ENCODE peak calls at places on chromosomes 13 and 19, in eight cellular contexts. U is esophagus squamous epithelium, I is bronchial epithelial cell, C is right atrium auricular region, F is foreskin fibroblast, Y is Calu3, X is mesothelial cell of epicardium, G is AG04450. L is an unnamed sample.

GRCh38 chr13:69970521-69970920 is 137.1 kb upstream of the ATXN8OS start:
- DNase-seq in U (no peak), I (peak; percentile 50), C (no peak), F (no peak), Y (no peak), X (no peak), G (no peak), L (no peak)

GRCh38 chr19:11538232-11539036 is at the start of gene CNN1:
- DNase-seq in U (no peak), I (no peak), C (peak; percentile 89), F (peak; percentile 73), Y (no peak), X (peak; percentile 50), G (peak; percentile 74), L (no peak)

GRCh38 chr13:75485286-75486062 is 3.5 kb upstream of the TBC1D4 start:
- DNase-seq in U (no peak), I (peak; percentile 40), C (no peak), F (peak; percentile 56), Y (no peak), X (no peak), G (no peak), L (no peak)

GRCh38 chr13:52968074-52968700 is 60.4 kb upstream of the OLFM4 start:
- DNase-seq in U (no peak), I (peak; percentile 63), C (peak; percentile 75), F (peak; percentile 33), Y (peak; percentile 83), X (peak; percentile 60), G (peak; percentile 3), L (peak; percentile 78)

GRCh38 chr19:5052945-5053485 is 84.1 kb downstream of the KDM4B start:
- DNase-seq in U (no peak), I (no peak), C (no peak), F (no peak), Y (no peak), X (no peak), G (no peak), L (no peak)

GRCh38 chr13:96090240-96091101 is 564 bp downstream of the HS6ST3 start:
- DNase-seq in U (no peak), I (no peak), C (no peak), F (peak; percentile 47), Y (no peak), X (no peak), G (no peak), L (no peak)

GRCh38 chr19:2722541-2723344 is 1.6 kb upstream of the DIRAS1 start:
- DNase-seq in U (no peak), I (peak; percentile 15), C (peak; percentile 70), F (peak; percentile 92), Y (peak; percentile 24), X (no peak), G (no peak), L (peak; percentile 90)

GRCh38 chr19:42140125-42140754 is 8.0 kb upstream of the POU2F2 start:
- DNase-seq in U (no peak), I (peak; percentile 42), C (no peak), F (peak; percentile 86), Y (no peak), X (peak; percentile 69), G (no peak), L (no peak)

GRCh38 chr13:114264886-114265611 is 16.4 kb upstream of the UPF3A start:
- DNase-seq in U (no peak), I (no peak), C (no peak), F (peak; percentile 90), Y (no peak), X (no peak), G (no peak), L (no peak)

GRCh38 chr19:52190679-52191293 is 934 bp downstream of the PPP2R1A start:
- DNase-seq in U (no peak), I (peak; percentile 12), C (peak; percentile 62), F (peak; percentile 55), Y (peak; percentile 26), X (no peak), G (no peak), L (no peak)

GRCh38 chr13:46588019-46588418 is 35.0 kb downstream of the LRCH1 start:
- DNase-seq in U (no peak), I (no peak), C (no peak), F (no peak), Y (no peak), X (no peak), G (no peak), L (no peak)

GRCh38 chr19:3868770-3869456 is at the start of gene ZFR2:
- DNase-seq in U (no peak), I (no peak), C (no peak), F (no peak), Y (no peak), X (no peak), G (no peak), L (no peak)

GRCh38 chr13:113950451-113951245 is 23.2 kb downstream of the C13orf46 start:
- DNase-seq in U (no peak), I (no peak), C (no peak), F (no peak), Y (no peak), X (no peak), G (no peak), L (no peak)

GRCh38 chr13:42478531-42479156 is 95.3 kb upstream of the TNFSF11 start:
- DNase-seq in U (no peak), I (peak; percentile 44), C (no peak), F (peak; percentile 26), Y (no peak), X (no peak), G (no peak), L (no peak)

GRCh38 chr13:21638319-21639282 is 32.3 kb upstream of the FGF9 start:
- DNase-seq in U (no peak), I (peak; percentile 90), C (no peak), F (peak; percentile 49), Y (peak; percentile 27), X (no peak), G (no peak), L (no peak)

GRCh38 chr19:6343462-6343861 is 10.1 kb upstream of the ACER1 start:
- DNase-seq in U (no peak), I (no peak), C (no peak), F (no peak), Y (no peak), X (no peak), G (no peak), L (no peak)

GRCh38 chr19:43570174-43570791 is 5.0 kb downstream of the XRCC1 start:
- DNase-seq in U (no peak), I (peak; percentile 80), C (no peak), F (no peak), Y (no peak), X (no peak), G (no peak), L (no peak)

GRCh38 chr19:30459859-30460258 is 87.7 kb downstream of the ZNF536 start:
- DNase-seq in U (no peak), I (no peak), C (no peak), F (no peak), Y (no peak), X (no peak), G (no peak), L (no peak)

GRCh38 chr19:30467239-30467638 is 95.1 kb downstream of the ZNF536 start:
- DNase-seq in U (no peak), I (no peak), C (no peak), F (no peak), Y (no peak), X (no peak), G (no peak), L (no peak)

DNA sequence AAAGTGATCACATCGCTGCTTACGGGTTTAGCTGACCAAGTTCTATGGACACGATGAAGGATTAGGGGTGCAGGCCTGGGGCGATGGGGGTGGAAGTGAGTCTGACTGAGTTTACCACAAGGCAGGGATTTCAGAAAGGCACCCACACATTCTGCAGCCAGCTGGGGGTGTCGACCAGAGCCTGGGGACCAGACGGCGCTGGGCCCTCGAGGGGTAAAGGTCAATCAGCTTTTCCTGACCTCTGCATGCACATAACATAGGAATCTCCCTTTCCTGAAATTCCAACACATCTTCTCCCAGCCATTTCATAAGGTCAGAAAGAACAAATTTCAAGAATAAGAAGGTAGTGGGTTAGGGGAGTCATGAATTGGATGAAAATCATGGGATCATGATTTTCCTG is 92.0 kb downstream of the ZNF536 start:
- DNase-seq in U (no peak), I (no peak), C (no peak), F (no peak), Y (no peak), X (no peak), G (no peak), L (no peak)
- TF ChIP-seq CTCF in U (no peak), I (no peak), C (no peak), F (no peak), Y (no peak), X (no peak), G (no peak), L (no peak)

DNA sequence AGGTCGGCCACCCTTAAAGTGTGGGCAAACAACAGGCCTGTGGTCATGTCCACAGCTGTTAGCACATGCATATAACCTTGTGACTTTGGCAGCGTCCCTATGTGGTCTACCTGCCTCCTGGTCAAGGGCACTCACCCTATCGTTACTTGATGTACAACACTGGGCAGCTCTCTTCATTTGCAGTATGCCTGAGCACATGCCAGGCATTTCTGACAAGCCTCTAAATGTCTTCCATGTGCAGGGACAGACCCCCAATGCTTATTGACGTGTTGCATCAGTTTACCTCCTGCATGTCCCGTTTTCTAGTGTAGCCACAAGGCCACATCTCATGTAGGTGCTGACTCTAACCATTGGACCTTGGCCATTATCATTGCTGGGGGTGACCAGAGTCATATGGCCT is 731.7 kb upstream of the MIR17HG start:
- DNase-seq in U (no peak), I (no peak), C (no peak), F (no peak), Y (no peak), X (no peak), G (no peak), L (no peak)
- TF ChIP-seq CTCF in U (no peak), I (no peak), C (no peak), F (no peak), Y (no peak), X (no peak), G (no peak), L (no peak)

DNA sequence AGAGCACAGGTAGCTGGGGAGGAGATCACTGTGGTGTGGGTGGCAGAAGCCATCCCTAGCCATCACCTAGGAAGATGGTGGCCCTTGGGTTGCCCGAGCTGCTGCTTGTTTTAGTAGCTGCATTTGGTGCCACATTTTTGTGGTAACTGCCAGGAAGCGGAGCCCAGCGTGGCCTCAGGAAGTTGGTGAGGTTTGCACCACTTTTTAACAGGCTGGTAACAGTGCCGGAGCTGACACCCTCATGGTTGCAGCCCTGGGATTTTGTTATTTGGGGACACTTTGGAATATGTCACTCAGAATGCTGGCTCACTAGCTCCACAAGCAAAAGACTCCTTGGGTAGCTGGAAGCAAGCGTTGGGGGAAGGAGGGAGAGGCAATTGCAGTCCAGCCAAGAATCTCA is 22.1 kb downstream of the ACTN4 start:
- DNase-seq in U (no peak), I (no peak), C (no peak), F (no peak), Y (no peak), X (no peak), G (no peak), L (no peak)
- TF ChIP-seq CTCF in U (no peak), I (no peak), C (no peak), F (no peak), Y (no peak), X (no peak), G (no peak), L (no peak)

DNA sequence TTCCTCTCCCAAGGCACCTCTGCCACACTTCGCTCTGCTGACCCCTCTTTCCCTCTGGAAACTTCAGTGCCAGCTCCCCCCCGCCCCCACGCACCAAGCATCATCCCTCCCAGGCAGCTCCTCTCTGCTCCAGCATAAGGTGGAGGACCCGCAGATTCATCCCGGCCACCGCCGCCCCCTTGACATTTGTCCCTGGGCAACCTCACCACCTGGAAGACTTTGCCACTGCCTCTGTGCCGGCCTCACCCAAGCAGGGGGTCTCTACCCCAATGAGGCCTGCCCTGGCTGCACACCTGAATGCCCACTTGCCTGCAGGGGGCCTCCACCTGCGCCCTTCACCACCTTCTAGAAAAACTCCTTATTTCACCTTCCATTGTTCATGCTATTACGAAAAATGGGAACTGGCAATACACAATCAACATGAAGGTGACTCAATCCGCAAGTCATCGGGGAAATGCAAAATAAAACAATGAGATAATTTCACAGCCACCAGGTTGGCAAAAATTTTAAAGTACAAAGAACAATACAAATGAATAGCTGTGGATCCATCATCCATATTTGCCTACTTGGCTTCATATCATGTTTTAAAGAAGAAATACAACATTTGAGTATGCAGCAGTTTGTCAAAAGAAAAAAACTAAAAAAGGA is 21.9 kb downstream of the CCNE1 start:
- DNase-seq in U (no peak), I (no peak), C (no peak), F (no peak), Y (no peak), X (no peak), G (no peak), L (no peak)
- TF ChIP-seq CTCF in U (no peak), I (no peak), C (no peak), F (no peak), Y (no peak), X (no peak), G (no peak), L (no peak)